ENCODE peak calls at places on chromosomes 12 and 14, in ten cellular contexts. W, Z, R, H, D, V, F, U, L and Y are unnamed samples.

GRCh38 chr14:32711103-32711680 is 227.5 kb upstream of the NPAS3 start:
- DNase-seq in U (peak), V (peak), W (no peak), Z (no peak), H (peak), F (no peak), R (no peak), D (peak), L (peak), Y (peak)

GRCh38 chr12:53825246-53826081 is 73.7 kb upstream of the CISTR start:
- DNase-seq in V (no peak), H (no peak), W (no peak), L (peak), F (no peak), R (no peak), U (no peak), D (no peak), Z (no peak), Y (peak)

GRCh38 chr12:113030875-113031525 is 25.5 kb upstream of the DTX1 start:
- DNase-seq in H (peak), V (peak), D (peak), R (no peak), W (no peak), F (no peak), U (peak), L (peak), Z (no peak), Y (peak)

GRCh38 chr14:27553820-27554219 is 956.0 kb upstream of the NOVA1 start:
- DNase-seq in D (no peak), V (no peak), F (no peak), W (no peak), R (no peak), Z (no peak), L (no peak), U (no peak), H (no peak), Y (no peak)

GRCh38 chr12:50550530-50551223 is 45.9 kb downstream of the DIP2B start:
- DNase-seq in Z (no peak), D (peak), L (no peak), H (no peak), U (no peak), W (no peak), V (no peak), F (no peak), R (no peak), Y (no peak)

GRCh38 chr14:69610859-69611263 is 535 bp upstream of the SUSD6 start:
- DNase-seq in W (no peak), R (no peak), L (no peak), Z (no peak), U (peak), D (no peak), F (no peak), H (no peak), V (no peak), Y (peak)

GRCh38 chr14:73663548-73664212 is 18.9 kb downstream of the DNAL1 start:
- DNase-seq in D (no peak), W (no peak), H (no peak), F (no peak), U (no peak), Z (no peak), R (no peak), L (no peak), V (no peak), Y (no peak)

GRCh38 chr12:11727133-11727664 is 77.7 kb downstream of the ETV6 start:
- DNase-seq in L (no peak), R (no peak), U (no peak), W (no peak), D (no peak), F (peak), Z (peak), V (no peak), H (no peak), Y (no peak)